ENCODE peak calls at places on chromosome 17, in seven cellular contexts. C, P, G, B, V, A and T are unnamed samples.

GRCh38 chr17:42531455-42532354 is 4.3 kb upstream of the NAGLU start:
- DNase-seq in C (peak; percentile 50), P (peak; percentile 26), G (peak; percentile 88), B (no peak), V (peak; percentile 66), A (peak; percentile 72), T (no peak)

GRCh38 chr17:78840780-78841611 is at the start of gene USP36:
- DNase-seq in C (peak; percentile 100), P (peak; percentile 99), G (peak; percentile 100), B (peak; percentile 97), V (peak; percentile 100), A (peak; percentile 100), T (peak; percentile 95)

GRCh38 chr17:50207318-50207717 is 5.9 kb upstream of the COL1A1 start:
- DNase-seq in C (no peak), P (no peak), G (no peak), B (no peak), V (no peak), A (no peak), T (no peak)

GRCh38 chr17:28533091-28533670 is 19.2 kb downstream of the UNC119 start:
- DNase-seq in C (no peak), P (no peak), G (no peak), B (no peak), V (no peak), A (no peak), T (no peak)

GRCh38 chr17:55462711-55463110 is 41.1 kb upstream of the MMD start:
- DNase-seq in C (no peak), P (no peak), G (no peak), B (no peak), V (no peak), A (no peak), T (no peak)

GRCh38 chr17:57623620-57624019 is 121.5 kb downstream of the CCDC182 start:
- DNase-seq in C (no peak), P (no peak), G (peak; percentile 38), B (no peak), V (no peak), A (no peak), T (no peak)

GRCh38 chr17:13917635-13918034 is 151.7 kb upstream of the COX10 start:
- DNase-seq in C (no peak), P (no peak), G (no peak), B (no peak), V (no peak), A (no peak), T (no peak)

GRCh38 chr17:59361916-59362810 is 30.7 kb downstream of the YPEL2 start:
- DNase-seq in C (peak; percentile 50), P (no peak), G (no peak), B (peak; percentile 86), V (no peak), A (no peak), T (peak; percentile 64)

GRCh38 chr17:8574687-8575086 is 55.8 kb downstream of the MYH10 start:
- DNase-seq in C (no peak), P (no peak), G (no peak), B (no peak), V (no peak), A (peak; percentile 21), T (no peak)

GRCh38 chr17:29322363-29322762 is 28.4 kb upstream of the NUFIP2 start:
- DNase-seq in C (no peak), P (no peak), G (no peak), B (no peak), V (no peak), A (no peak), T (no peak)

GRCh38 chr17:63369233-63369632 is 76.9 kb downstream of the CYB561 start:
- DNase-seq in C (no peak), P (no peak), G (no peak), B (no peak), V (no peak), A (no peak), T (no peak)

GRCh38 chr17:82302498-82302963 is 14.9 kb downstream of the CD7 start:
- DNase-seq in C (no peak), P (no peak), G (peak; percentile 60), B (no peak), V (no peak), A (no peak), T (no peak)

GRCh38 chr17:27446569-27447301 is 9.5 kb upstream of the KSR1 start:
- DNase-seq in C (no peak), P (no peak), G (no peak), B (no peak), V (no peak), A (no peak), T (no peak)

GRCh38 chr17:5680766-5681165 is 96.5 kb upstream of the NLRP1 start:
- DNase-seq in C (no peak), P (no peak), G (no peak), B (no peak), V (no peak), A (no peak), T (no peak)

GRCh38 chr17:80071116-80071980 is 30.0 kb upstream of the GAA start:
- DNase-seq in C (no peak), P (peak; percentile 16), G (no peak), B (no peak), V (peak; percentile 84), A (peak; percentile 43), T (no peak)

GRCh38 chr17:63477471-63478440 is 895 bp downstream of the ACE start:
- DNase-seq in C (peak; percentile 9), P (no peak), G (no peak), B (no peak), V (no peak), A (no peak), T (no peak)

GRCh38 chr17:689556-690247 is 24.9 kb downstream of the VPS53 start:
- DNase-seq in C (no peak), P (no peak), G (no peak), B (no peak), V (no peak), A (no peak), T (no peak)

GRCh38 chr17:688100-688989 is 26.3 kb downstream of the VPS53 start:
- DNase-seq in C (peak; percentile 6), P (no peak), G (no peak), B (no peak), V (no peak), A (no peak), T (no peak)

GRCh38 chr17:692116-692515 is 22.5 kb downstream of the VPS53 start:
- DNase-seq in C (no peak), P (no peak), G (no peak), B (no peak), V (no peak), A (no peak), T (peak; percentile 26)

GRCh38 chr17:691423-691822 is 23.2 kb downstream of the VPS53 start:
- DNase-seq in C (no peak), P (no peak), G (no peak), B (no peak), V (no peak), A (no peak), T (peak; percentile 57)

GRCh38 chr17:690346-690745 is 24.3 kb downstream of the VPS53 start:
- DNase-seq in C (no peak), P (no peak), G (no peak), B (no peak), V (no peak), A (no peak), T (no peak)
- H3K27ac ChIP-seq in C (no peak overlapping the region), P (peak overlapping the region; percentile 53), G (no peak overlapping the region), B (no peak overlapping the region), V (no peak overlapping the region), A (no peak overlapping the region), T (no peak overlapping the region)

GRCh38 chr17:76611747-76612143 is 26.1 kb upstream of the ST6GALNAC2 start:
- DNase-seq in C (no peak), P (no peak), G (peak; percentile 34), B (no peak), V (no peak), A (no peak), T (no peak)

GRCh38 chr17:76612977-76613851 is 27.6 kb upstream of the ST6GALNAC2 start:
- DNase-seq in C (no peak), P (no peak), G (peak; percentile 40), B (no peak), V (no peak), A (no peak), T (no peak)

GRCh38 chr17:76617838-76618237 is 25.7 kb downstream of the ST6GALNAC1 start:
- DNase-seq in C (no peak), P (no peak), G (no peak), B (no peak), V (no peak), A (no peak), T (no peak)

GRCh38 chr17:76614912-76615617 is 28.5 kb downstream of the ST6GALNAC1 start:
- DNase-seq in C (no peak), P (no peak), G (peak; percentile 47), B (no peak), V (no peak), A (no peak), T (no peak)

DNA sequence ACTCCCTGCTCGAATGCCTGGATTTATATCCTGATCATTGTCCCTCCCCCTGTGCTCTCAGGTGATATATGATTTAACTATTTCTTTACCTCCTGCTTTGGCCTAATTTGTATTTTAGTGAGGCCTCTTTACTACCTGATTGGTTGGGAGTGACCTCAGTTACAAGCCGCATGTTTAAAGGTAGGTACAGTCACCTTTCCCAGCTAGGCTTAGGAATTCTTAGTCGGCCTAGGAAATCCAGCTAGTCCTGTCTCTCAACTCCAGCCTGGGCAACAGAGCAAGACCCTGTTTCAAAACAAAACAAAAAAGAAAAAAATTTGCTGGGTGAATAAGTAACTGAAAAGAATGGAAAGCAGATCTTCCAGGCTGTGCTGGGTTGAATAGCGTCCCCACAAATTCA is 26.8 kb upstream of the ST6GALNAC2 start:
- DNase-seq in C (no peak), P (no peak), G (no peak), B (no peak), V (no peak), A (no peak), T (no peak)
- H3K27ac ChIP-seq in C (no peak overlapping the region), P (no peak overlapping the region), G (no peak overlapping the region), B (no peak overlapping the region), V (no peak overlapping the region), A (no peak overlapping the region), T (no peak overlapping the region)

DNA sequence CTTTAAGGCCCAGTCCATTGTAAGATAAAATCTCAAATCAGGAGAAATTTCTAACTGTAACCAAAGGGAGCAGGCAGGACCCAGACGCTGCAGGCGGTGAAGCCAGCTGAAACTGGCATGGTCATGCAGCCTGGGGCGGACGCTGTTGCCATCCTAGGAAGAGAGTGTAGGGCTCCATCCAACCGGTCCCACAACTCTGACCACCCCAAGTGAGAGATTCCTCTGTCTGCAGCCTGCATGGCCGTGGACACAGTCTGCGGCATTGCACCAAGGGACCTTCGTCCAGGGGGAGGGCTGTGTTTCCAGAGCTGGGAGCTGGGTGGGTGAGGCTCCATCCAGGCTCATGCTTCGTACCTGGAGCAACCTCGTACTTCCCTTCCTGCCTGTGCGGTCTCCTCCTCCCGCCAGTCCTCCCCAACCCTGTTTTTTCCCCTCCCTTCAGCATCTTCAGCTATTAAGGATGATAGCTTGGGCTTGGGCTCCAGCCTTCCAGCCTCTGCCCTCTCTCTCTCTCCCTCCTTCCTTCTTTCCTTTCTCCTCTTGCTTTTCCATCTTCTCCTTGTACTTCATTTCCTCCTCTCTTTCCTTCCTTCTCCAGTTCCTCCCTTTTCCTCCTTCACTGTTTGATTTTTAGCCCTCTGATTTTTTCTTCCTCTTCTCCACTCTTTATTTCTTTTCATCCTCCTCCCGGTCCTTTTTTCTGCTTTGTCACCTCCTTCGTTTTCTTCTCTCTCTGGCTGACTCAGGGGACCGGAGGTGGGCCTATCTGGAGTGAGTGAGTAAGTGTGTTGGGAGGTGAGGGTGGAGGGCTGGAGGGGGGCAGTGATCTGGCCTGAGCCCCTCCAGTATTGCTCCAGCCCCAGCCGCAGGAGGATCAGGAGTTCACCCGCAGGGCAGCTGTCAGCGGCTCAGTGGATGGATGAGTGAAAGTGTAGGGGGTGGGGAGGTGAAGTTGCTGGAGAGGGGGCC is 17.0 kb upstream of the LHX1 start:
- DNase-seq in C (no peak), P (no peak), G (no peak), B (no peak), V (no peak), A (no peak), T (no peak)
- H3K27ac ChIP-seq in C (no peak overlapping the region), P (peak overlapping the region; percentile 82), G (no peak overlapping the region), B (no peak overlapping the region), V (no peak overlapping the region), A (no peak overlapping the region), T (peak overlapping the region; percentile 88)

GRCh38 chr17:74641224-74641948 is 17.8 kb upstream of the CD300E start:
- DNase-seq in C (no peak), P (no peak), G (peak; percentile 51), B (peak; percentile 44), V (no peak), A (no peak), T (no peak)
- H3K27ac ChIP-seq in C (no peak overlapping the region), P (no peak overlapping the region), G (no peak overlapping the region), B (no peak overlapping the region), V (no peak overlapping the region), A (no peak overlapping the region), T (no peak overlapping the region)